ENCODE peak calls at places on chromosomes 16 and 17, in nine cellular contexts. N, G, L, A, Y, P, Z, H and R are unnamed samples.

GRCh38 chr17:64130559-64131001 is 636 bp upstream of the ERN1 start:
- DNase-seq in Z (no peak), N (no peak), L (no peak), P (no peak), G (peak), A (peak), H (no peak), Y (peak), R (peak)

GRCh38 chr16:50151744-50152143 is 1.4 kb upstream of the TENT4B start:
- DNase-seq in H (no peak), N (no peak), P (no peak), Y (no peak), G (no peak), Z (no peak), L (no peak), A (no peak), R (no peak)

GRCh38 chr16:513950-514349 is 13.6 kb upstream of the CAPN15 start:
- DNase-seq in A (no peak), G (no peak), P (no peak), Y (no peak), H (no peak), L (no peak), N (no peak), Z (no peak), R (no peak)

GRCh38 chr17:27038676-27039075 is 255.2 kb upstream of the WSB1 start:
- DNase-seq in P (no peak), G (no peak), A (no peak), Z (no peak), Y (no peak), N (no peak), L (no peak), H (no peak), R (no peak)

GRCh38 chr17:81578038-81578441 is 25.9 kb upstream of the FAAP100 start:
- DNase-seq in H (no peak), Z (no peak), N (no peak), P (no peak), Y (no peak), A (peak), G (no peak), L (no peak), R (no peak)

GRCh38 chr17:43832168-43832975 is 574 bp downstream of the MPP3 start:
- DNase-seq in A (peak), P (peak), Z (peak), G (peak), H (no peak), Y (peak), L (peak), N (no peak), R (no peak)

GRCh38 chr16:55176901-55177300 is 147.1 kb upstream of the IRX6 start:
- DNase-seq in A (no peak), G (no peak), H (no peak), L (no peak), N (no peak), P (no peak), Z (no peak), Y (no peak), R (no peak)

GRCh38 chr17:68775338-68775737 is 174.2 kb upstream of the FAM20A start:
- DNase-seq in Z (no peak), P (no peak), N (no peak), Y (no peak), L (no peak), G (no peak), A (peak), H (no peak), R (no peak)

GRCh38 chr16:27228621-27229501 is 25.5 kb downstream of the KDM8 start:
- DNase-seq in Z (peak), G (no peak), A (no peak), H (no peak), Y (no peak), P (no peak), L (peak), N (no peak), R (no peak)

GRCh38 chr17:869567-870530 is 87.7 kb downstream of the MRM3 start:
- DNase-seq in Y (peak), H (no peak), L (no peak), N (no peak), Z (peak), A (peak), P (no peak), G (no peak), R (peak)

GRCh38 chr17:6286239-6286638 is 148.7 kb downstream of the AIPL1 start:
- DNase-seq in N (no peak), P (peak), L (no peak), A (no peak), Y (no peak), Z (no peak), G (no peak), H (no peak), R (no peak)

GRCh38 chr16:84356591-84357116 is 11.7 kb upstream of the ATP2C2 start:
- DNase-seq in G (no peak), L (no peak), Z (no peak), N (no peak), H (no peak), A (no peak), P (peak), Y (no peak), R (no peak)

GRCh38 chr17:9367186-9367585 is 208.4 kb downstream of the STX8 start:
- DNase-seq in G (no peak), H (no peak), A (no peak), Y (no peak), Z (peak), L (no peak), P (no peak), N (no peak), R (no peak)

GRCh38 chr17:81429813-81430510 is 34.7 kb downstream of the BAHCC1 start:
- DNase-seq in Y (peak), P (no peak), L (no peak), G (no peak), A (peak), N (no peak), Z (peak), H (no peak), R (no peak)

DNA sequence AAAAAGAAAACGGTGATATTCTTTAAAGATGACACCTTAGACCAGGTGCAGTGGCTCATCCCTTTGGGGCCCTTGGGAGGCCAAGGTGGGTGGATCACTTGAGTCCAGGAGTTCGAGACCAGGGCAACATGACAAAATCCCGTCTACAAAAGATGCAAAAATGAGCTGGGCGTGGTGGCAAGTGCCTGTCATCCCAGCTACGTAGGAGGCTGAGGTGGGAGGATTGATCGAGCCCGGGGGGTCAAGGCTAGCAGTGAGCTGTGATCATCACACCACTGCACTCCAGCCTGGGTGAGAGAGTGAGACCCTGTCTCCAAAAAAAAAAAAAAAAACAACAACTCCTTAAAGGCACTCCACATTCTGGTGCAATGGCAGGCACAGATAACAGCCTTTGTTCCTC is 56.4 kb upstream of the CACNG5 start:
- DNase-seq in Z (no peak), H (no peak), P (no peak), A (no peak), L (no peak), Y (no peak), G (no peak), N (no peak), R (no peak)
- TF ChIP-seq CTCF in Z (no peak), H (no peak), P (no peak), A (no peak), L (no peak), Y (no peak), G (no peak), N (no peak), R (no peak)

DNA sequence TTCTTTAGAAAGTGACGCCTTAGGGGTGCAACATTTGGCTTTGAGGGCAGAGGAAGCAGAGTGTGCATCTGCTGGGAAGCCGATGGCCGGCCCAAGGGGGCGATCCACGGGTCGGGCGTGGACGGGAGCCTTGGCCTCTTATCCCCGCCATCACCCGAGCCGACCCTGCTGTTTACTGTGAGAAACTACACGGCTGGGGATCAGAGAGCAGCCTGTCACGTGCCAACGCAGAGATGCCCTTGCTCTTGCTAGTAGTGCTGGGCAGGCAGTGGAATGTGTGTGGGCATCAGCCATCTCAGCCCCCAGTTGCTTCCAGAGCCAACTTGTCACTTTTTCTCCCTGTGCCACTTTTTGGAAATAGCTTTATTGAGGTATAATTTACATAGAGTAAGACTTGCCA is 26.7 kb upstream of the ITGB4 start:
- DNase-seq in G (no peak), P (no peak), Y (no peak), L (no peak), N (no peak), A (no peak), H (no peak), Z (peak), R (no peak)
- TF ChIP-seq CTCF in G (no peak), P (no peak), Y (no peak), L (no peak), N (no peak), A (no peak), H (no peak), Z (peak), R (no peak)

DNA sequence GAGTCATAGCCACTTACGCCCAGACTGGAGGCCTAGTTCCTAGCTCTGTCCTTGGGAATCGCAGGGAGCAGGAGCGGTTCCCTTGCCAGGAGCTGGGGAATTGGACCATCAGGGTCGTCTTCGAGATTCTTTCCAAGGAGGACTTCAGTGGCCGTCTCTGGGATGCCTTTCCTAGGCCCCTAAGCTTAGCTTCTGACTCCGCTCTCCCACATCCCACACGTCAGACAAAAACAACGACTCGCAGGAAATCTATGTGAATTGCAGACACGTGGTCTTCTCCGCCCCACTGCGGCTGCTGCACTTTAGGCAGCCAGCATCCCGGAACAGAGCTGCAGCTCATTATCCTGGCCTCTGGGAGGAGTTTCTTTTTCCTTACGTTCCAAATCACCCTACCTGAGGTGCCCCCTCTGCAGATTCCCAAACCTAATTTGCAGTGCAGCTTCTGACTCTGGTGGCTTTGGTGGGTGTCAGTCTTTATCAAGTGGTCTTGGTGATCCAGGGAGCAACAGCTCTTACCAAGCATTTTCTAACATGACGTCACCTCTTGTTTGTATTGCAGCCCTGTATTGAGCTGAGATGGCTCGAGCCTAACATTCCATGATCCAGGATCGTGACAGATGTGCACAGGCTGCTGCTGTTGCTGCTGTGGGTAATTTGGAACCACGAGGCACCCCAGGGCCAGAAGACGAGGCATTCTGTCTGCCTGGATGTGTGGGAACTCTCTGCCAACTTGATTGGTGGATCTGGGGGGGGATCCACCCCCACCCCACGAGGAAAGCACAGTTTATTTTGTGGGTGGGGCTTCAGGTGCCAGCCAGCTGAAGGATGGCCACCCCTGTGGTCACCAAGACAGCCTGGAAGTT is 1.1 kb downstream of the KATNB1 start:
- DNase-seq in A (peak), Z (peak), P (peak), L (peak), H (peak), Y (no peak), G (peak), N (no peak), R (no peak)
- TF ChIP-seq CTCF in A (peak), Z (peak), P (no peak), L (no peak), H (no peak), Y (no peak), G (no peak), N (peak), R (no peak)

GRCh38 chr17:36463916-36464764 is 22.3 kb upstream of the ZNHIT3 start:
- DNase-seq in Y (no peak), P (peak), L (peak), G (peak), H (peak), Z (peak), N (no peak), A (peak), R (no peak)

GRCh38 chr17:36461330-36462110 is 25.0 kb upstream of the ZNHIT3 start:
- DNase-seq in Y (no peak), P (no peak), L (no peak), N (no peak), G (no peak), A (no peak), Z (no peak), H (no peak), R (no peak)

GRCh38 chr17:36459045-36459444 is 27.4 kb upstream of the ZNHIT3 start:
- DNase-seq in H (no peak), N (no peak), L (no peak), P (no peak), A (no peak), Z (no peak), G (no peak), Y (no peak), R (no peak)

GRCh38 chr17:36459601-36460000 is 26.9 kb upstream of the ZNHIT3 start:
- DNase-seq in H (no peak), L (no peak), Z (no peak), P (no peak), G (no peak), A (no peak), N (no peak), Y (no peak), R (no peak)

DNA sequence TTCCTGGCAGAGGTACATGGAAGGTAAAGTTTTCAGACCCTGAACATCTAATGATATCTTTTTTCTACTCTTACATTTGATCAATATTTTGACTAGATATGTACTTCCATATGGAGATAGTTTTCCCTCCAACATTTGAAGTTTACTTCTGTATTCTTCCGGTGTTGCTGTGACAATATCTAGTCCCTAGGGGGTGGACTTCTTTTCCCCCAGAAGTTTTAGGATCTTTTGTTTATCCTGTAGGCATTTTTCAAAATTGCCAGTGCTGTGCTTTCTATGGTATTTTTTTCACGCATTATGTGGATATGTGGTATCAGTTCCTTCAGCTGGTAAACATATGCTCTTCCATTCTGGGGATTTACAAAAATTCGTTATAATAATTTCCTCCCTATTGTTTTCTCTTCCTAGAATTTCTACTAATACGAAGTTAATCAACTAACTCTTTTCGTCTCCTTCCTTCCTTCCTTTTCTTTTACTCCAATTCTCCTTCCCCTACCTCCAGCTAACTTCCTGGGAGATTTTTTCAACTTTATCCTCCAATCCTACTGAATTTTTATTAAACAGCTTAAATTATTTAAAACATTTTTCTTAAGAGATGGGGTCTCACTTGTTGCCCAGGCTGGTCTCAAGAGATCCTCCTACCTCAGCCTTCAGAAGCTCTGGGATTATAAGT is 26.1 kb upstream of the ZNHIT3 start:
- DNase-seq in Z (no peak), A (no peak), Y (no peak), L (no peak), P (no peak), N (no peak), H (no peak), G (no peak), R (no peak)
- TF ChIP-seq CTCF in Z (no peak), A (no peak), Y (no peak), L (no peak), P (no peak), N (no peak), H (no peak), G (no peak), R (no peak)